ENCODE peak calls at places on chromosomes 11 and 22, in eight cellular contexts. S, F, W, V, Q, R, O and M are unnamed samples.

GRCh38 chr11:117413616-117414015 is 86.0 kb downstream of the CEP164 start:
- DNase-seq in R (no peak), O (no peak), W (no peak), Q (no peak), F (no peak), S (no peak), V (no peak), M (peak)

GRCh38 chr11:88146106-88146505 is 29.1 kb downstream of the RAB38 start:
- DNase-seq in Q (no peak), R (no peak), V (no peak), F (no peak), S (peak), W (no peak), O (no peak), M (no peak)

GRCh38 chr22:19176175-19176630 is 2.3 kb downstream of the SLC25A1 start:
- DNase-seq in R (no peak), O (no peak), V (peak), W (no peak), S (no peak), Q (no peak), F (no peak), M (no peak)

GRCh38 chr11:119339581-119340334 is 925 bp downstream of the C1QTNF5 start:
- DNase-seq in Q (peak), W (peak), R (no peak), F (peak), S (no peak), V (peak), O (peak), M (peak)

GRCh38 chr11:125941606-125942275 is 4.1 kb upstream of the VSIG10L2 start:
- DNase-seq in F (peak), R (peak), Q (peak), V (peak), O (peak), W (peak), S (peak), M (no peak)

GRCh38 chr11:88355887-88356286 is 18.4 kb upstream of the CTSC start:
- DNase-seq in W (no peak), F (no peak), Q (no peak), V (no peak), O (no peak), R (no peak), S (no peak), M (no peak)

GRCh38 chr11:48106166-48106565 is 110.4 kb upstream of the OR4B1 start:
- DNase-seq in O (no peak), Q (no peak), S (no peak), F (no peak), V (no peak), R (no peak), W (no peak), M (no peak)

GRCh38 chr22:40637181-40638150 is 947 bp upstream of the MRTFA start:
- DNase-seq in O (peak), F (peak), V (peak), W (peak), Q (peak), S (no peak), R (no peak), M (peak)

GRCh38 chr11:58027341-58027740 is 3.4 kb upstream of the OR6Q1 start:
- DNase-seq in W (no peak), F (no peak), S (no peak), O (no peak), V (no peak), R (no peak), Q (no peak), M (no peak)

GRCh38 chr22:39253427-39254070 is 8.8 kb upstream of the PDGFB start:
- DNase-seq in Q (no peak), O (peak), R (no peak), S (peak), F (peak), V (peak), W (no peak), M (peak)

GRCh38 chr11:17543574-17544180 is 539 bp downstream of the USH1C start:
- DNase-seq in R (no peak), V (no peak), Q (no peak), O (peak), F (no peak), W (no peak), S (no peak), M (no peak)

GRCh38 chr11:62143727-62144126 is 19.9 kb downstream of the INCENP start:
- DNase-seq in S (no peak), Q (no peak), F (no peak), V (no peak), R (peak), W (no peak), O (no peak), M (no peak)

GRCh38 chr11:128522063-128522942 is 65.1 kb downstream of the ETS1 start:
- DNase-seq in Q (peak), W (peak), O (peak), V (peak), F (peak), R (peak), S (peak), M (peak)

GRCh38 chr11:121134758-121135312 is 33.8 kb downstream of the TECTA start:
- DNase-seq in F (no peak), Q (no peak), R (no peak), V (no peak), O (no peak), S (no peak), W (no peak), M (no peak)

GRCh38 chr22:17637490-17638181 is 921 bp upstream of the BCL2L13 start:
- DNase-seq in R (no peak), Q (no peak), W (no peak), S (no peak), V (no peak), F (no peak), O (no peak), M (no peak)

GRCh38 chr11:69391192-69392103 is 90.0 kb upstream of the LINC01488 start:
- DNase-seq in F (no peak), R (no peak), Q (peak), O (no peak), V (no peak), W (peak), S (no peak), M (peak)

GRCh38 chr11:116793476-116794096 is 1.9 kb upstream of the APOA5 start:
- DNase-seq in R (no peak), S (no peak), W (no peak), V (no peak), O (no peak), F (peak), Q (no peak), M (no peak)

GRCh38 chr22:21927174-21927823 is 25.3 kb downstream of the PPM1F start:
- DNase-seq in V (no peak), Q (no peak), S (no peak), R (no peak), W (no peak), O (no peak), F (no peak), M (no peak)

GRCh38 chr11:87280143-87280542 is 242.4 kb downstream of the TMEM135 start:
- DNase-seq in F (no peak), O (no peak), R (no peak), V (no peak), S (no peak), Q (no peak), W (no peak), M (no peak)

GRCh38 chr11:126502159-126502558 is 146.7 kb downstream of the ST3GAL4 start:
- DNase-seq in Q (peak), V (no peak), S (peak), O (no peak), W (no peak), F (no peak), R (no peak), M (no peak)

DNA sequence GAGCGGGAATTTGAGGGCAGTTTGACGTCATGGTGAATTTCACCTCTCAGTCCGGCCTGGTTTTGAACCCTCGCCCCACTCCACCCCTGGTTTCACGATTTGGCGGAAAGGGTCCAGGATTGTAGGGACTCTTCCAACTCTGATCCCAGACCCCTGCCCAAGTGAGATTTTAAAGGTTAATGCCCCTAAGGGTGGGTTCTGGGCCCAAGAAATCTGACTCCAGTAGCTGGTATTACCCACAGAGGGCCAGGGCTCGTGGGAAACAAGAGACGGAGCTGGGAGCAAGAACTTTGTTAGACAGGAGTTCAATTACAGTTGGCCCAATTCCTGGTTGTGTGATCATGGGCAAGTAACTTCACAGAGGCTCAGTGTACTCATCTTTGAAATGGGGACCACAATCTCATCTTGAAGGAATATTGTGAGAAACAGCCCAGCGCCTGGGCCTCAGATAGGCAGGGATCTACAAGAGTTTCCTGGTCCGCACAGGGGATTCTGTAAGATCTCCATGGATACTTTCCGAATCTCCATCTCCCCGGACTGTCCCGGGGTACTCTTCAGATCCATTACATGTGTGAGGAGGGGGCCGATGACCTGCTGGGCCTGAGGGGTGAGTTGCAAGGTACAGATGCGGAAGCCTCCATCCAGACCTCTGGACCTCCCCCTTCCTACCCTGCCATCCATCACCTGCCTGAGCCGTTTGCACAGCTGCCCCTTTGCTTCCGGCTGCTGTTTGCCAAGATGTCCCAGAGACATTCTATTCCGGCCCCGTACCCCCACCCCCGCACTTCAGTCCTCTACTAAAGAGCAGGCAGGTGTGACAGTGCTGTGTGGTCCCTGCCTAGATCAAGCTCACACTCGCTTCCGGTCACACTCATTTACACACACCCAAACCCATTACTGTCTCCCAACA is 685 bp upstream of the CALCA start:
- DNase-seq in O (no peak), R (no peak), F (no peak), V (no peak), S (no peak), Q (no peak), W (no peak), M (no peak)
- H3K4me3 ChIP-seq in O (no peak), R (peak), F (no peak), V (peak), S (no peak), Q (no peak), W (no peak), M (no peak)

GRCh38 chr11:65378208-65378927 is 4.1 kb downstream of the SLC25A45 start:
- DNase-seq in S (no peak), R (no peak), V (no peak), W (peak), O (peak), F (no peak), Q (no peak), M (no peak)
- TF ChIP-seq CTCF in S (peak), R (no peak), V (no peak), W (no peak), O (no peak), F (peak), Q (no peak), M (no peak)

DNA sequence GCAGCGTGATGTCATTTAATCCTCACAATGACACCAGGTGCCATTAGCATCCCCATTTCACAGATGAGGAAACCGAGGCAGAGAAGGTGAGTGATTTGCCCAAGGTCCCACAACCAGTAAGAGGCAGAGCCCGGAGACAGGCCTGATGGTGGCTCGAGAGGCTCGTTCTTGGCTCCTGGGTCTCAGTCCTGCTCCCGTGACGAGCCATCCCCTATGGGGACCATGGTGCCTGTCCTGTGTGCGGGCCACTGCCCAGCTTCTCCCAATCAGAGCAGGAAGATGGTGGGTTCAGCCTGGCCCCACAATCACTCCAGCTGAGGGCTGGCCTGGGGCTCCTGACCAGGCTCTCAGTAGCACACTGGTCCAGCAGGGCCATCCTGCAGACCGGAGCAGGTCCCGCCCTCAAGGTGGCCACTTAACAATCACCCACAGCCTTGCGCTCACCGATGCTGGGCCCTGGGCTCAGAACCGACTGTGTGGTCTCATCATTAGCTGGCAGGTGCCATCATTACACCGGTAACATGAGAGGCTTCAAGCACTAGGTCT is 3.6 kb downstream of the ALDH3B1 start:
- DNase-seq in V (no peak), S (no peak), W (no peak), Q (no peak), F (no peak), R (no peak), O (no peak), M (no peak)
- H3K27ac ChIP-seq in V (no peak), S (peak), W (no peak), Q (peak), F (peak), R (peak), O (peak), M (peak)

GRCh38 chr11:67275606-67276409 is 9.5 kb downstream of the GRK2 start:
- DNase-seq in O (no peak), F (no peak), S (no peak), R (no peak), W (peak), V (peak), Q (peak), M (peak)

GRCh38 chr11:67277231-67277961 is 11.1 kb downstream of the GRK2 start:
- DNase-seq in Q (peak), R (peak), F (no peak), W (peak), V (peak), S (peak), O (peak), M (peak)

GRCh38 chr11:67274768-67275605 is 8.7 kb downstream of the GRK2 start:
- DNase-seq in R (no peak), S (no peak), O (peak), V (peak), Q (peak), F (no peak), W (peak), M (peak)

GRCh38 chr11:67278135-67278938 is 10.8 kb upstream of the ANKRD13D start:
- DNase-seq in O (no peak), S (no peak), R (no peak), Q (peak), F (no peak), W (peak), V (no peak), M (no peak)

GRCh38 chr11:67276821-67277230 is 10.6 kb downstream of the GRK2 start:
- DNase-seq in V (no peak), Q (peak), R (no peak), W (peak), O (peak), F (no peak), S (no peak), M (peak)
- H3K4me3 ChIP-seq in V (peak), Q (no peak), R (peak), W (no peak), O (peak), F (no peak), S (peak), M (peak)

GRCh38 chr11:112345708-112346107 is 85.0 kb upstream of the PLET1 start:
- DNase-seq in S (no peak), F (no peak), W (no peak), R (peak), V (no peak), O (no peak), Q (no peak), M (no peak)
- TF ChIP-seq CTCF in S (no peak), F (peak), W (no peak), R (no peak), V (no peak), O (no peak), Q (no peak), M (no peak)

GRCh38 chr11:112564228-112564955 is 303.7 kb upstream of the PLET1 start:
- DNase-seq in V (peak), W (peak), S (peak), Q (no peak), F (peak), R (no peak), O (peak), M (peak)
- H3K27ac ChIP-seq in V (peak), W (peak), S (no peak), Q (peak), F (no peak), R (peak), O (peak), M (peak)